ENCODE peak calls at places on chromosomes 11 and 22, in eight cellular contexts. W, T, K, Q, A, P, M and H are unnamed samples.
A peak's percentile ranks its signal among the peaks of the same experiment; 100 is the strongest.

GRCh38 chr11:115238086-115238485 is 266.1 kb downstream of the CADM1 start:
- DNase-seq in W (no peak), M (no peak), T (no peak), P (no peak), A (no peak), K (no peak), Q (no peak), H (no peak)

GRCh38 chr11:67641302-67642147 is 2.0 kb upstream of the TBX10 start:
- DNase-seq in T (no peak), Q (no peak), W (no peak), P (no peak), K (no peak), M (no peak), A (no peak), H (no peak)

GRCh38 chr11:77783023-77783422 is 37.5 kb downstream of the RSF1 start:
- DNase-seq in T (no peak), M (no peak), Q (no peak), P (no peak), K (no peak), W (no peak), A (no peak), H (peak; percentile 5)

GRCh38 chr11:129374081-129374992 is 1.3 kb upstream of the BARX2 start:
- DNase-seq in P (peak; percentile 54), T (no peak), M (peak; percentile 44), W (peak; percentile 58), Q (peak; percentile 73), K (no peak), A (no peak), H (no peak)

GRCh38 chr11:31355131-31355530 is 14.4 kb downstream of the DCDC1 start:
- DNase-seq in A (no peak), T (no peak), W (no peak), K (no peak), P (no peak), M (no peak), Q (no peak), H (no peak)

GRCh38 chr11:129894281-129895125 is 875 bp downstream of the NFRKB start:
- DNase-seq in A (peak; percentile 28), K (peak; percentile 21), T (no peak), W (no peak), P (no peak), M (no peak), Q (peak; percentile 27), H (peak; percentile 51)

GRCh38 chr22:42258126-42258525 is 12.3 kb downstream of the TCF20 start:
- DNase-seq in T (no peak), Q (no peak), K (no peak), M (no peak), A (no peak), W (no peak), P (no peak), H (no peak)

GRCh38 chr11:133951484-133952198 is 5.1 kb downstream of the IGSF9B start:
- DNase-seq in Q (no peak), A (no peak), K (peak; percentile 25), P (peak; percentile 74), W (peak; percentile 59), T (no peak), M (peak; percentile 63), H (no peak)

GRCh38 chr22:45997077-45997774 is 20.3 kb upstream of the WNT7B start:
- DNase-seq in Q (peak; percentile 34), P (peak; percentile 37), T (no peak), A (peak; percentile 69), W (peak; percentile 62), K (peak; percentile 64), M (no peak), H (peak; percentile 75)

GRCh38 chr11:86508604-86509471 is 134.2 kb downstream of the CCDC81 start:
- DNase-seq in K (peak; percentile 92), P (no peak), Q (no peak), T (no peak), M (no peak), W (no peak), A (peak; percentile 37), H (no peak)
- H3K27ac ChIP-seq in K (peak overlapping the region; percentile 99), P (no peak overlapping the region), Q (no peak overlapping the region), T (no peak overlapping the region), M (peak overlapping the region; percentile 85), W (no peak overlapping the region), A (peak overlapping the region; percentile 93), H (no peak overlapping the region)

GRCh38 chr22:50726643-50727340 is 11.2 kb upstream of the ACR start:
- DNase-seq in M (no peak), A (no peak), Q (no peak), T (no peak), P (peak; percentile 51), K (no peak), W (no peak), H (no peak)
- TF ChIP-seq EZH2phosphoT487 in M (no peak), A (no peak), Q (no peak), T (no peak), P (no peak), K (no peak), W (no peak), H (no peak)

GRCh38 chr11:125111341-125112234 is at the start of gene TMEM218:
- DNase-seq in K (peak; percentile 100), P (peak; percentile 99), T (peak; percentile 97), A (peak; percentile 99), M (peak; percentile 93), Q (peak; percentile 99), W (peak; percentile 100), H (peak; percentile 99)

GRCh38 chr11:125110996-125111340 is 458 bp downstream of the TMEM218 start:
- DNase-seq in T (no peak), K (no peak), M (peak; percentile 46), Q (peak; percentile 37), A (peak; percentile 26), W (no peak), P (peak; percentile 38), H (peak; percentile 41)

GRCh38 chr11:125112235-125112604 is 794 bp upstream of the TMEM218 start:
- DNase-seq in T (no peak), Q (no peak), K (no peak), M (no peak), P (no peak), W (no peak), A (no peak), H (no peak)

GRCh38 chr11:125108469-125108868 is 3.0 kb downstream of the TMEM218 start:
- DNase-seq in M (no peak), K (no peak), Q (no peak), T (no peak), A (no peak), W (no peak), P (no peak), H (no peak)

GRCh38 chr11:125110506-125110905 is 920 bp downstream of the TMEM218 start:
- DNase-seq in W (peak; percentile 31), T (no peak), Q (no peak), A (no peak), P (peak; percentile 27), K (no peak), M (no peak), H (peak; percentile 16)
- TF ChIP-seq CTCF in W (no peak), T (no peak), Q (no peak), A (no peak), P (no peak), K (no peak), M (no peak), H (no peak)

GRCh38 chr11:75773595-75774353 is 5.2 kb downstream of the DGAT2 start:
- DNase-seq in M (no peak), T (no peak), W (no peak), P (no peak), K (peak; percentile 42), A (no peak), Q (peak; percentile 23), H (peak; percentile 86)
- H3K27ac ChIP-seq in M (no peak overlapping the region), T (no peak overlapping the region), W (no peak overlapping the region), P (no peak overlapping the region), K (peak overlapping the region; percentile 15), A (no peak overlapping the region), Q (peak overlapping the region; percentile 11), H (peak overlapping the region; percentile 63)

DNA sequence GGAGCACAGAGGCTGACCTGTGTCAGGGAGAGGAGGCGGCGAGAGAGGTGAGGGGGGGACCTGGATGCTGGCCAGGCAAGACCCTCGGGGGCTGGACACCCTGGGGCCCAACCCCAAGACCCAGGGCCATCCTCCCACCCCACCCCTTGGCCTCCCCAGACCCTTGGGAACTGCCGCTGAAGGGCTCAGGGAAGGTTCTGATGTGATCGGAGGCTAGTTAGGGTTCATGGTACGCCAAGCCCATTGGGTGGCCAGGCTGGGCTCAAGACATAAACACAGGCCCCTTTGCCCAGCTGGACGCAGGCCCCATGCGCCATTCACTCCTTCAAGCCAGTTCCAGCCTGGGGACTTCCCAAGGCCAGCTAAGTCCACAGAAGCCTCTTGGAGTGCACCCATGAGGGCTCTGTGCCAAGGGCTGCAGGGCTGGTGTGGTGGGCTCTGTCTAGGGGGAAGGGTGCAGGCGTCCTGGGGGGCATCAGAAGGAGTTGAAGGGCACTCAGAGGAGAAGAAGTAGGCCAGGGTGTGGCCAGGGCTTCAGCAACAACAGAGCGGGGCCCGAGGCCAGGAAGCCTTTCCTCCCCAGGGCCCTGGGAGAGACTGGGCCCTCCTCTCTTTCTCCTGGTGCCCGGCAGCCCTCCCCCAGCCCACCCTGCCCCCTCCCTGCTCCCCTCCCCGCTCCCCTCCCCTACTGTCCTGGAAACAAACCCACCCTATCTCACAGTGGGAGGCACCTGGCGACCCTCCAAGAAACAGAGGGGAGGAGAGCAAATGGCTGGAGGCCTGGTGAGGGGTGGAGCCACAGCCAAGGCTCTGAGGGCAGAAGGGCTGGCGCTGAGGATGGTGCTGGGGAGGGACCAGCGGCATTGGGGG is 12.9 kb downstream of the TSPAN32 start:
- DNase-seq in T (no peak), W (no peak), Q (no peak), K (no peak), A (peak; percentile 87), P (no peak), M (peak; percentile 95), H (no peak)
- TF ChIP-seq EZH2phosphoT487 in T (no peak), W (no peak), Q (no peak), K (no peak), A (no peak), P (no peak), M (no peak), H (no peak)

DNA sequence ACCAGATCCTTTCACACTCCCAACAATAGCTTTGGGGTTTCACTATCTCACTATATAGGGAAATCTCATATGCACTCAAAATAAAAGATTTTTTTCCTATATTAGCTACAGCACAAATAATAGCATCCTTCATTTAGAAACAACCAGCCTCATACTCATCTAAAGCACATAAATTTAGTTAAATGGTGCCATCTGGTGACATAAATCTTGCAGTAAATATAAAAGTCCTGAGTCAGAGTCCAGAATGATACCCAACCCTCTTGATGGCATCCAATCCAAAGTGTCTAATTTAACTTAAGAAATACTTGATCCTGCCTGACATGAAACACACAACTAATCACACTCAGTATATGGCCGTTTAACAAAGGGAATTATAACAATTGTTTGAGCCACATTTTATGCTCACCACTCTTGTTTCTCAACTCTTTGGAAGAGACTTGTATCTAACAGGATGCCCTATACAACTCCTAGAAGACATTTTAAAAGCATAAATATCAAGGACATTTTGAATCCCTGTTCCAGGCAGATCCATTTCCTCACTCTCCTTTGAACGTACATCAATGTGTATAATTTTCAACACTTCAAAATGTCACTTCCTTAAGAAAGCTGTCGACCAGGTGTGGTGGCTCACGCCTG is 36.2 kb downstream of the DLG2 start:
- DNase-seq in M (peak; percentile 7), P (peak; percentile 72), Q (peak; percentile 53), A (peak; percentile 41), T (peak; percentile 35), W (peak; percentile 49), K (peak; percentile 82), H (peak; percentile 35)
- TF ChIP-seq CTCF in M (peak; percentile 59), P (peak; percentile 65), Q (peak; percentile 44), A (peak; percentile 57), T (peak; percentile 42), W (peak; percentile 57), K (peak; percentile 77), H (peak; percentile 69)

GRCh38 chr11:131904756-131905155 is 534.3 kb downstream of the NTM start:
- DNase-seq in A (no peak), P (peak; percentile 84), T (no peak), M (no peak), K (no peak), Q (no peak), W (peak; percentile 30), H (no peak)
- H3K27ac ChIP-seq in A (no peak overlapping the region), P (peak overlapping the region; percentile 92), T (no peak overlapping the region), M (no peak overlapping the region), K (no peak overlapping the region), Q (no peak overlapping the region), W (no peak overlapping the region), H (no peak overlapping the region)